ENCODE peak calls at places on chromosome 20, in five cellular contexts. K is lower lobe of right lung, D is lung, V is cardiac fibroblast, O is HCEC 1CT. W is an unnamed sample.

GRCh38 chr20:1267161-1267560 is 1.1 kb downstream of the SNPH start:
- DNase-seq in K (no peak), D (no peak), V (no peak), O (no peak), W (no peak)

GRCh38 chr20:59008715-59009336 is 1.8 kb upstream of the CTSZ start:
- DNase-seq in K (no peak), D (no peak), V (no peak), O (no peak), W (no peak)

GRCh38 chr20:3580412-3580811 is 82.8 kb downstream of the GFRA4 start:
- DNase-seq in K (no peak), D (no peak), V (no peak), O (no peak), W (no peak)

GRCh38 chr20:40463171-40463570 is 225.9 kb downstream of the MAFB start:
- DNase-seq in K (no peak), D (no peak), V (no peak), O (no peak), W (no peak)

GRCh38 chr20:2892376-2892775 is 19.1 kb downstream of the PTPRA start:
- DNase-seq in K (no peak), D (no peak), V (no peak), O (no peak), W (no peak)

GRCh38 chr20:62219992-62220665 is at the start of gene HRH3:
- DNase-seq in K (no peak), D (no peak), V (no peak), O (no peak), W (peak; percentile 46)

GRCh38 chr20:3224681-3225421 is 14.1 kb downstream of the SLC4A11 start:
- DNase-seq in K (no peak), D (no peak), V (no peak), O (no peak), W (no peak)

GRCh38 chr20:62112368-62112767 is 9.9 kb upstream of the LSM14B start:
- DNase-seq in K (no peak), D (no peak), V (no peak), O (no peak), W (no peak)

GRCh38 chr20:6007529-6008103 is 46.2 kb downstream of the LRRN4 start:
- DNase-seq in K (no peak), D (no peak), V (no peak), O (no peak), W (no peak)

GRCh38 chr20:5073154-5074049 is 46.4 kb downstream of the PCNA start:
- DNase-seq in K (peak; percentile 92), D (peak; percentile 87), V (peak; percentile 66), O (no peak), W (peak; percentile 89)

GRCh38 chr20:2984028-2984501 is 59.4 kb upstream of the GNRH2 start:
- DNase-seq in K (no peak), D (no peak), V (no peak), O (no peak), W (no peak)

GRCh38 chr20:3193806-3194616 is 10.5 kb downstream of the DDRGK1 start:
- DNase-seq in K (peak; percentile 20), D (no peak), V (no peak), O (no peak), W (no peak)

GRCh38 chr20:43541214-43541613 is 17.6 kb upstream of the SGK2 start:
- DNase-seq in K (no peak), D (no peak), V (peak; percentile 80), O (peak; percentile 68), W (peak; percentile 51)

GRCh38 chr20:50260480-50261221 is 70.0 kb downstream of the CEBPB start:
- DNase-seq in K (peak; percentile 71), D (no peak), V (no peak), O (peak; percentile 52), W (no peak)